ENCODE peak calls at places on chromosome 17, in seven cellular contexts. B is Karpas-422, V is GM23338, W is PC-9, U is HCT116, G is hepatocyte, F is OCI-LY7. L is an unnamed sample.

GRCh38 chr17:52140601-52141000 is 17.9 kb downstream of the CA10 start:
- DNase-seq in U (no peak), F (no peak), V (no peak), B (no peak), W (no peak), G (no peak), L (no peak)

GRCh38 chr17:1713160-1713877 is 3.1 kb upstream of the TLCD2 start:
- DNase-seq in G (peak; percentile 10), U (no peak), B (no peak), W (no peak), V (no peak), F (no peak), L (no peak)

GRCh38 chr17:43528988-43529814 is 16.9 kb downstream of the ETV4 start:
- DNase-seq in B (no peak), F (no peak), U (no peak), W (no peak), V (no peak), G (no peak), L (no peak)

GRCh38 chr17:35774499-35774898 is 13.8 kb downstream of the C17orf50 start:
- DNase-seq in W (no peak), G (peak; percentile 57), V (no peak), F (no peak), U (no peak), B (no peak), L (peak; percentile 39)

GRCh38 chr17:20300399-20301037 is 166.8 kb downstream of the LGALS9B start:
- DNase-seq in G (peak; percentile 45), F (no peak), U (no peak), B (no peak), W (no peak), V (no peak), L (no peak)

GRCh38 chr17:9465216-9465921 is 110.3 kb downstream of the STX8 start:
- DNase-seq in F (no peak), B (no peak), W (no peak), G (no peak), V (no peak), U (no peak), L (no peak)

GRCh38 chr17:37322106-37322505 is 53.7 kb upstream of the C17orf78 start:
- DNase-seq in G (no peak), U (no peak), B (no peak), V (no peak), F (no peak), W (no peak), L (no peak)

GRCh38 chr17:4572131-4572530 is 11.8 kb upstream of the GGT6 start:
- DNase-seq in U (no peak), G (no peak), W (no peak), B (no peak), F (no peak), V (no peak), L (no peak)

GRCh38 chr17:71757156-71757555 is 363.7 kb upstream of the SOX9 start:
- DNase-seq in B (no peak), F (no peak), V (no peak), G (no peak), U (no peak), W (no peak), L (no peak)

GRCh38 chr17:44355310-44355640 is 8.4 kb downstream of the FAM171A2 start:
- DNase-seq in G (no peak), U (no peak), B (no peak), W (no peak), V (peak; percentile 30), F (no peak), L (no peak)

GRCh38 chr17:77841742-77842141 is 116.8 kb upstream of the TNRC6C start:
- DNase-seq in U (no peak), G (no peak), F (no peak), V (no peak), W (no peak), B (no peak), L (no peak)

DNA sequence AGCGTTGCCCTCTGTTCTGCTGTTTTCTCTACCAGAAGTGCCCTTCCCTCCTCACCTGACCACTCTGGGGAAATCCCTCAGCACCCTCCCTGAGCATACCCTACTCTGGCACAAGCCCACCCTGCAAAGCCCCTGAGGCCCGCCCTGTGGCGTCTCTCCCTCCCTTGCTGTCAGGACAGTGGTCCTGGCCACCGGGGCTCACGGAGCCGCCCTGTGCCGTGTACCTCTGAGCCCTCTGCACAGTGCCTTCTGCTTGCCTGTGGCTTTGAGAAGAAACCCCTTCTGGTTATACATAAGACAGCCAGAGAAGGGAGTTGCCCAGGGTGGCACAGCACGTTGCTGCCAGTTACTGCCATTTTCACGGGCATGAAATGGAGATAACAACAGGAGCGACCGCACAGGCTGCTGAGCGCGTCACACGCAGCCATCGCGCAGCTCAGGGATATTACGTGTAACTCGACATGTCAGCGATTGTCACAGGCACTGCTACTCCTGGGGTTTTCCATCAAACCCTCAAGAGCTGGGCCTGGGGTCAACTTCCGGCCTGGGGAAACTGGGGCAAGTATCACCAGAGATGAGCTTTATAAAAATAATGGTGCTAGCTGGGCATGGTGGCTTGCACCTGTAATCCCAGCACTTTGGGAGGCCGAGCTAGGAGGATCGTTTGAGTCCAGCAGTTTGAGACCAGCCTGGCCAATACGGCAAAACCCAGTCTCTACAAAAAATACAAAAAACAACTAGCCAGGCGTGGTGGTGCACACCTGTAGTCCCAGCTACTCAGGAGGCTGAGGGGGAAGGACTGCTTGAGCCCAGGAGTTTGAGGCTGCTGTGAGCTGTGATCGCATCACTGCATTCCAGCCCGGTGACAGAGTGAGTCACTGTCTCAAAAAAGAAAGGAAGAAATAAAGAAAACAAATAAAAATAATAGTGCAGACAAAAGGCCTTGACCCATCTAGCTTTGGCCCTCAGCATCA is 14.8 kb downstream of the SCGB1C2 start:
- DNase-seq in F (no peak), U (no peak), W (no peak), G (no peak), B (no peak), V (no peak), L (peak; percentile 41)
- H3K9me2 ChIP-seq in F (no peaks in the 10 kb centered on the region), U (no peaks in the 10 kb centered on the region), W (no peaks in the 10 kb centered on the region), G (no peaks in the 10 kb centered on the region), B (no peaks in the 10 kb centered on the region), V (no peaks in the 10 kb centered on the region), L (no peaks in the 10 kb centered on the region)

GRCh38 chr17:69327060-69327831 is at the start of gene ABCA5:
- DNase-seq in V (peak; percentile 91), B (peak; percentile 97), F (peak; percentile 98), G (peak; percentile 98), U (peak; percentile 89), W (peak; percentile 83), L (peak; percentile 99)

GRCh38 chr17:69336580-69336979 is 9.6 kb upstream of the ABCA5 start:
- DNase-seq in G (no peak), V (peak; percentile 12), B (no peak), W (no peak), F (no peak), U (no peak), L (peak; percentile 33)

GRCh38 chr17:69336996-69337395 is 10.1 kb upstream of the ABCA5 start:
- DNase-seq in U (no peak), B (no peak), W (no peak), V (no peak), G (no peak), F (no peak), L (no peak)

GRCh38 chr17:69335018-69335417 is 8.1 kb upstream of the ABCA5 start:
- DNase-seq in U (peak; percentile 69), W (no peak), F (peak; percentile 62), B (peak; percentile 83), G (peak; percentile 43), V (peak; percentile 75), L (peak; percentile 79)

GRCh38 chr17:69331746-69332145 is 4.8 kb upstream of the ABCA5 start:
- DNase-seq in W (no peak), B (no peak), G (no peak), U (no peak), F (no peak), V (no peak), L (no peak)
- H3K9me2 ChIP-seq in W (no peaks in the 10 kb centered on the region), B (no peaks in the 10 kb centered on the region), G (no peaks in the 10 kb centered on the region), U (no peaks in the 10 kb centered on the region), F (no peaks in the 10 kb centered on the region), V (no peaks in the 10 kb centered on the region), L (no peaks in the 10 kb centered on the region)

DNA sequence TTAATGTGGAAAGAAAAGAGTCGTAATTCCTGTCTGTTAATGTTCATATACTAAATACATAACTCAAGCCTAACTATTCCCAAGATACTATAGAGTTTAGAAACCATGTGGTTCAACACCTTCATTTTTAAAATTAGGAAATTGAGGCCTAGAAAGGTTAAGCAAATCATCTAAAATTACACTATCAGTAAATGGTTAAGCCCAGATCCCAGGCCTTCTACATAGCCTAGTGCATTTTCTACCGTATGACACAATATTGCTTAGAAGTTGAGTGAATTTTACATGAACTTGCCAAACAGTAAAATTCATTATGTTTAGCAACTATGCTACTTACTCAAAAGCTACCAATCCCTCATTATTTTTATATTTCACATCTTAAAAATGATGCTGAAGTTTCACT is 6.8 kb downstream of the NACA2 start:
- DNase-seq in F (no peak), B (peak; percentile 19), W (no peak), G (no peak), U (no peak), V (no peak), L (no peak)
- H3K9me2 ChIP-seq in F (no peaks in the 10 kb centered on the region), B (no peaks in the 10 kb centered on the region), W (no peaks in the 10 kb centered on the region), G (no peaks in the 10 kb centered on the region), U (no peaks in the 10 kb centered on the region), V (no peaks in the 10 kb centered on the region), L (no peaks in the 10 kb centered on the region)

GRCh38 chr17:70076831-70077230 is 1.8 kb downstream of the KCNJ16 start:
- DNase-seq in U (no peak), W (no peak), B (no peak), G (no peak), F (no peak), V (no peak), L (no peak)
- H3K9me2 ChIP-seq in U (no peaks in the 10 kb centered on the region), W (no peaks in the 10 kb centered on the region), B (no peaks in the 10 kb centered on the region), G (no peaks in the 10 kb centered on the region), F (no peaks in the 10 kb centered on the region), V (no peaks in the 10 kb centered on the region), L (no peaks in the 10 kb centered on the region)

DNA sequence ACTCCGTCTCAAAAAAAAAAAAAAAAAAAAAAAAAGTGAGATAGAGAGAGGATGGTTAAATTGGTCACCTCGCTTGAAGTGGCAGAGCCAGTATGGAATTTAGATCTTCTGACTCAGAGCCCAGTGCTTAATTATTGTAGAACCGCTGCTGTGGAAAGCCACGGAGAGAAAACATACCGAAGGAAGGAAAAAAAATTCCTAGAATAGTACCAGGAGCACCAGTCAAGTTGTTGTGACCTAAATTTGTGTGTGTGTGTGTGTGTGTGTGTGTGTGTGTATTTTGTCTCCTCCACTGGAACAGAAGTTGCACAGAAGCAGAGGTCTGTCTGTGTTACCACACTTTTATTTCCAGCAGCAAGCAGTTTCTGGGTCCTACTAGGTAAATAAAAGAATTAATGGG is 10.6 kb upstream of the NUP85 start:
- DNase-seq in B (no peak), V (no peak), U (no peak), F (no peak), W (peak; percentile 88), G (no peak), L (no peak)
- H3K9me2 ChIP-seq in B (no peaks in the 10 kb centered on the region), V (no peaks in the 10 kb centered on the region), U (no peaks in the 10 kb centered on the region), F (no peaks in the 10 kb centered on the region), W (no peaks in the 10 kb centered on the region), G (no peaks in the 10 kb centered on the region), L (no peaks in the 10 kb centered on the region)

GRCh38 chr17:81720267-81721071 is 8.4 kb downstream of the SLC25A10 start:
- DNase-seq in W (no peak), F (no peak), U (no peak), G (no peak), V (no peak), B (no peak), L (no peak)
- H3K9me2 ChIP-seq in W (no peaks in the 10 kb centered on the region), F (no peaks in the 10 kb centered on the region), U (no peaks in the 10 kb centered on the region), G (no peaks in the 10 kb centered on the region), V (no peaks in the 10 kb centered on the region), B (no peaks in the 10 kb centered on the region), L (no peaks in the 10 kb centered on the region)

GRCh38 chr17:39063681-39064069 is 87.8 kb downstream of the PLXDC1 start:
- DNase-seq in U (no peak), G (no peak), F (no peak), B (no peak), V (no peak), W (peak; percentile 21), L (no peak)
- H3K9me2 ChIP-seq in U (no peaks in the 10 kb centered on the region), G (no peaks in the 10 kb centered on the region), F (no peaks in the 10 kb centered on the region), B (no peaks in the 10 kb centered on the region), V (no peaks in the 10 kb centered on the region), W (no peaks in the 10 kb centered on the region), L (no peaks in the 10 kb centered on the region)

L was measured in PC-3.